ENCODE peak calls at places on chromosomes 16 and 17, in nine cellular contexts. E is left ventricle myocardium inferior, X is neural progenitor cell, G is fibroblast of lung, T is ascending aorta, F is tibial artery, V is hepatocyte, J is HCT116, S is transverse colon. W is an unnamed sample.

GRCh38 chr17:44847581-44847980 is at the start of gene HIGD1B:
- DNase-seq in E (peak; percentile 50), X (no peak), G (no peak), T (no peak), F (no peak), V (no peak), J (no peak), S (no peak), W (no peak)

GRCh38 chr17:15649861-15650391 is 30.4 kb upstream of the FBXW10B start:
- DNase-seq in E (no peak), X (no peak), G (peak; percentile 56), T (peak; percentile 78), F (peak; percentile 46), V (peak; percentile 42), J (peak; percentile 91), S (peak; percentile 80), W (no peak)

GRCh38 chr17:44844390-44844830 is 3.3 kb upstream of the HIGD1B start:
- DNase-seq in E (peak; percentile 61), X (peak; percentile 10), G (no peak), T (no peak), F (no peak), V (no peak), J (no peak), S (no peak), W (no peak)

GRCh38 chr16:58730724-58731370 is 3.3 kb downstream of the GOT2 start:
- DNase-seq in E (no peak), X (no peak), G (no peak), T (no peak), F (no peak), V (no peak), J (no peak), S (no peak), W (no peak)

GRCh38 chr16:12393208-12393607 is 410.5 kb downstream of the CPPED1 start:
- DNase-seq in E (no peak), X (no peak), G (no peak), T (no peak), F (no peak), V (no peak), J (no peak), S (no peak), W (no peak)

GRCh38 chr17:3949418-3949817 is 14.8 kb downstream of the ATP2A3 start:
- DNase-seq in E (no peak), X (no peak), G (no peak), T (no peak), F (no peak), V (no peak), J (no peak), S (no peak), W (no peak)

GRCh38 chr16:66194866-66195265 is 171.6 kb upstream of the CDH5 start:
- DNase-seq in E (no peak), X (no peak), G (no peak), T (no peak), F (no peak), V (no peak), J (no peak), S (no peak), W (no peak)

GRCh38 chr17:49214665-49215360 is 4.3 kb downstream of the ABI3 start:
- DNase-seq in E (no peak), X (no peak), G (no peak), T (no peak), F (no peak), V (no peak), J (no peak), S (no peak), W (no peak)

GRCh38 chr16:15885560-15886001 is 2.8 kb downstream of the CEP20 start:
- DNase-seq in E (no peak), X (no peak), G (peak; percentile 42), T (no peak), F (no peak), V (no peak), J (no peak), S (no peak), W (no peak)

GRCh38 chr16:67543582-67543981 is 15.0 kb downstream of the RIPOR1 start:
- DNase-seq in E (no peak), X (no peak), G (no peak), T (no peak), F (no peak), V (no peak), J (no peak), S (peak; percentile 5), W (no peak)

GRCh38 chr17:82244413-82245140 is 15.7 kb downstream of the SLC16A3 start:
- DNase-seq in E (no peak), X (no peak), G (peak; percentile 55), T (no peak), F (no peak), V (no peak), J (no peak), S (peak; percentile 34), W (no peak)

GRCh38 chr17:68820825-68821481 is 134.2 kb downstream of the ABCA8 start:
- DNase-seq in E (no peak), X (no peak), G (no peak), T (no peak), F (no peak), V (peak; percentile 51), J (no peak), S (no peak), W (no peak)

GRCh38 chr16:379961-380836 is 1.6 kb downstream of the PGAP6 start:
- DNase-seq in E (no peak), X (no peak), G (no peak), T (no peak), F (no peak), V (no peak), J (no peak), S (no peak), W (no peak)

GRCh38 chr17:59651346-59651745 is 31.7 kb downstream of the CLTC start:
- DNase-seq in E (no peak), X (no peak), G (no peak), T (no peak), F (no peak), V (no peak), J (no peak), S (no peak), W (no peak)

GRCh38 chr17:17394494-17394893 is 82.3 kb upstream of the MED9 start:
- DNase-seq in E (no peak), X (no peak), G (no peak), T (no peak), F (no peak), V (no peak), J (no peak), S (no peak), W (no peak)

GRCh38 chr17:47934856-47935255 is 6.5 kb upstream of the PNPO start:
- DNase-seq in E (no peak), X (no peak), G (no peak), T (no peak), F (no peak), V (no peak), J (no peak), S (no peak), W (no peak)

GRCh38 chr17:6626616-6627015 is 13.9 kb downstream of the KIAA0753 start:
- DNase-seq in E (no peak), X (no peak), G (no peak), T (no peak), F (no peak), V (no peak), J (no peak), S (no peak), W (no peak)
- H3K36me3 ChIP-seq in E (peaks cover 76% of the 10 kb centered on the region), X (peaks cover 6% of the 10 kb centered on the region), G (peaks cover 3% of the 10 kb centered on the region), T (peaks cover 56% of the 10 kb centered on the region), F (peaks cover 31% of the 10 kb centered on the region), V (peaks cover 3% of the 10 kb centered on the region), J (peaks cover 41% of the 10 kb centered on the region), S (no peaks in the 10 kb centered on the region), W (peaks cover 67% of the 10 kb centered on the region)

DNA sequence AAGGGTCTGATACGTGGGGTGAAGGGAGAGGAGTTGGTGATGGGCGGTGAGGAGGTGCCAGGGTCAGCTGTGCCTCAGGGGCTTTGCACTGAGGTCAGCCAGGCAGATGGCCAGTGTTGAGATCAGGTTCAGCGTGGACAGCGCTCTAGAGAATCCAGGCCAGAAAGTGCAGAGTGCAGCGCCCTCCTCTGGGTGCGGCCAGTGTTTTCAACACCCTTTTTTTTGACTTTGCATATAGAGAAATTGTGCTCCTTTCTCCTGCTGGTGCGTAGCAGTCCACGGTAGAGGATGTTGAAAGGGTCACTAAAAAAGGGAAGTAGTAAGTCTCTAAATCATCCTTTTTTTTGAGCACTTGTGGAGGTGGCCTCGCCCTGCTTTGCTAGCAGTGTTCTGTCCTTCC is 53.9 kb downstream of the BANP start:
- DNase-seq in E (no peak), X (peak; percentile 49), G (no peak), T (no peak), F (no peak), V (no peak), J (no peak), S (no peak), W (no peak)
- TF ChIP-seq CTCF in E (no peak), X (peak; percentile 52), G (peak; percentile 13), T (no peak), F (no peak), V (no peak), J (peak; percentile 45), S (no peak), W (peak; percentile 18)

DNA sequence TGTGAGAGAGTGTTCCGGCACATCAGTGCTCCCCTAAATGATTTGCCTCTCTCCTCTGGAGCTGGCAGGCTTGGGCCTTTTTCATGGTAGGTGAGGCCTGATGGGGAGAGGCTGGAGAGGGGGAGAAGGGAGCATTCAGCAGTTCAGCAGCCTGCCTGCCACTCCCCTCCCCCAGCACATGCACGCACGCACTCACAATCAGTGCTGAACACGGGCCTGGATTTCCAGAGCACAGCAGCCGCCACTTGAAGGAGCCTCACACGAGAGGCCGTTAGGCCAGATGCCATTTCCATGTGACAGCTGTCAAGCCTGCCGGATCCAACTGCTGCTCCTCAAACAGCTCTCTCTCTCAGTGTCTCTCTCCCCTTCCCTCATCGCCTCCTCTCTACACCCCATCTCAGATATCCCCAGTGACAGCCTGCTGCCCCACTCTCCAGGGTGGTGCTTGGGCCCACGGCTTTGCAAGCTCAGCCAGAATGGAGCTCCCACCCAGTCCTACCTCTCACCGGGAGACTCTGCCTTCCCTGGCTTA is 226.4 kb downstream of the CCDC182 start:
- DNase-seq in E (peak; percentile 66), X (peak; percentile 44), G (peak; percentile 26), T (no peak), F (no peak), V (peak; percentile 76), J (no peak), S (no peak), W (peak; percentile 99)
- H3K27ac ChIP-seq in E (peak overlapping the region; percentile 34), X (no peak overlapping the region), G (no peak overlapping the region), T (no peak overlapping the region), F (no peak overlapping the region), V (peak overlapping the region; percentile 84), J (no peak overlapping the region), S (no peak overlapping the region), W (peak overlapping the region; percentile 98)

DNA sequence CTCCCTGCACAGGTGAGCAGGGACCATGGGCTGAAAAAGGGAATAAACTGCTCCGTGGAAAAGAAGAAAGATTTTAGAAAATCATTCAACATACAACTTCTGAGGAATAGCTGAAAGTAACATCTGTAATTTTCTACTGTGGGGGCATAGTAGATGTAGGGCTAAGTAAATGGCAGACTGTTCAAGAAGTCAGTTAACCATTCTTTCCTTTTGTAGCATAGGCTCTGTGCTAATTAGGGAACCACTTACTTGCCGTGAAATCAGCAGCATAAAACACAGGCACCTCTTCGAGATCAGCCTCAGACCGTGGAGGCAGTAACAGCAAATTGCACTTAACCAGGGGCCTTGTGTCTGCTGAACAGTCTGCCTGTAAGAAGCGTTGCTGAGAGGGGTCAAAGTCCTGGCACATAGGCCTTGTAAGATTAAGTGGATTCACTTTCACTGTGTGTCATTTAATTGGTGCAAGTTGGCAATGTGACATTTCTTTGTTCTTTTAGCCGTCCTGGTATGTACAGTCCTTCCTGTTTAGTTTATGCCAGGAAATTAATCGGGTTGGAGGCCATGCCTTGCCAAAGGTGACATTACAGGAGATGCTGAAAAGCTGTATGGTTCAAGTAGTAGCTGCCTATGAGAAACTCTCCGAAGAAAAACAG is 10.4 kb downstream of the COG1 start:
- DNase-seq in E (no peak), X (no peak), G (no peak), T (no peak), F (no peak), V (peak; percentile 80), J (no peak), S (peak; percentile 76), W (no peak)
- H3K36me3 ChIP-seq in E (peaks cover 99% of the 10 kb centered on the region), X (no peaks in the 10 kb centered on the region), G (peaks cover 35% of the 10 kb centered on the region), T (peaks cover 100% of the 10 kb centered on the region), F (peaks cover 99% of the 10 kb centered on the region), V (peaks cover 3% of the 10 kb centered on the region), J (peaks cover 86% of the 10 kb centered on the region), S (no peaks in the 10 kb centered on the region), W (peaks cover 92% of the 10 kb centered on the region)